ENCODE peak calls at places on chromosomes 2 and 18, in seven cellular contexts. One of them, this sample, is unnamed.
A peak's percentile ranks its signal among the peaks of the same experiment; 100 is the strongest.

GRCh38 chr2:226649871-226650660 is 149.6 kb downstream of the IRS1 start:
- DNase-seq in trophoblast cell: no peak
- DNase-seq in neuronal stem cell: peak; percentile 15
- DNase-seq in mesendoderm: peak; percentile 88
- DNase-seq in H1: peak; percentile 71
- DNase-seq in H9: peak; percentile 82
- DNase-seq in mesenchymal stem cell: peak; percentile 100
- DNase-seq in this sample: peak; percentile 98

GRCh38 chr2:188726561-188727247 is 247.5 kb upstream of the COL3A1 start:
- DNase-seq in neuronal stem cell: no peak
- DNase-seq in mesenchymal stem cell: no peak
- DNase-seq in trophoblast cell: no peak
- DNase-seq in H9: no peak
- DNase-seq in H1: no peak
- DNase-seq in mesendoderm: no peak
- DNase-seq in this sample: no peak

GRCh38 chr2:72921866-72922265 is 4.5 kb downstream of the EMX1 start:
- DNase-seq in neuronal stem cell: no peak
- DNase-seq in H1: no peak
- DNase-seq in mesenchymal stem cell: no peak
- DNase-seq in mesendoderm: no peak
- DNase-seq in H9: peak; percentile 10
- DNase-seq in trophoblast cell: no peak
- DNase-seq in this sample: no peak

GRCh38 chr18:76557026-76557575 is 62.1 kb upstream of the ZNF516 start:
- DNase-seq in H9: no peak
- DNase-seq in mesenchymal stem cell: peak; percentile 6
- DNase-seq in H1: no peak
- DNase-seq in mesendoderm: no peak
- DNase-seq in trophoblast cell: no peak
- DNase-seq in neuronal stem cell: no peak
- DNase-seq in this sample: peak; percentile 76

GRCh38 chr18:10872297-10872696 is 277.1 kb downstream of the PIEZO2 start:
- DNase-seq in trophoblast cell: no peak
- DNase-seq in H9: no peak
- DNase-seq in mesenchymal stem cell: no peak
- DNase-seq in H1: no peak
- DNase-seq in mesendoderm: no peak
- DNase-seq in neuronal stem cell: no peak
- DNase-seq in this sample: no peak

GRCh38 chr18:64119916-64120315 is 29.0 kb downstream of the LINC00305 start:
- DNase-seq in mesendoderm: no peak
- DNase-seq in H1: no peak
- DNase-seq in H9: no peak
- DNase-seq in mesenchymal stem cell: no peak
- DNase-seq in neuronal stem cell: no peak
- DNase-seq in trophoblast cell: peak; percentile 58
- DNase-seq in this sample: no peak

GRCh38 chr18:74724186-74724585 is 126.5 kb downstream of the ZNF407 start:
- DNase-seq in mesendoderm: no peak
- DNase-seq in neuronal stem cell: no peak
- DNase-seq in trophoblast cell: peak; percentile 80
- DNase-seq in H9: no peak
- DNase-seq in H1: no peak
- DNase-seq in mesenchymal stem cell: peak; percentile 41
- DNase-seq in this sample: peak; percentile 73

GRCh38 chr2:189829092-189829843 is 45.0 kb downstream of the PMS1 start:
- DNase-seq in trophoblast cell: no peak
- DNase-seq in mesenchymal stem cell: no peak
- DNase-seq in mesendoderm: no peak
- DNase-seq in H1: no peak
- DNase-seq in H9: no peak
- DNase-seq in neuronal stem cell: no peak
- DNase-seq in this sample: peak; percentile 43

GRCh38 chr2:7861910-7862702 is 819.8 kb upstream of the ID2 start:
- DNase-seq in H1: no peak
- DNase-seq in trophoblast cell: no peak
- DNase-seq in mesendoderm: no peak
- DNase-seq in neuronal stem cell: no peak
- DNase-seq in H9: no peak
- DNase-seq in mesenchymal stem cell: no peak
- DNase-seq in this sample: no peak

GRCh38 chr18:59388180-59388579 is 29.1 kb upstream of the LMAN1 start:
- DNase-seq in H1: no peak
- DNase-seq in neuronal stem cell: no peak
- DNase-seq in mesenchymal stem cell: peak; percentile 8
- DNase-seq in trophoblast cell: no peak
- DNase-seq in mesendoderm: no peak
- DNase-seq in H9: no peak
- DNase-seq in this sample: no peak

GRCh38 chr2:41127351-41127750 is 675.5 kb upstream of the SLC8A1 start:
- DNase-seq in neuronal stem cell: no peak
- DNase-seq in mesendoderm: no peak
- DNase-seq in H1: no peak
- DNase-seq in mesenchymal stem cell: no peak
- DNase-seq in H9: no peak
- DNase-seq in trophoblast cell: no peak
- DNase-seq in this sample: no peak

GRCh38 chr2:41129988-41130387 is 678.1 kb upstream of the SLC8A1 start:
- DNase-seq in mesendoderm: no peak
- DNase-seq in neuronal stem cell: no peak
- DNase-seq in H1: no peak
- DNase-seq in H9: no peak
- DNase-seq in trophoblast cell: no peak
- DNase-seq in mesenchymal stem cell: no peak
- DNase-seq in this sample: no peak
- H3K18ac ChIP-seq in mesendoderm: no peak overlapping the region
- H3K18ac ChIP-seq in neuronal stem cell: no peak overlapping the region
- H3K18ac ChIP-seq in H1: no peak overlapping the region
- H3K18ac ChIP-seq in H9: no peak overlapping the region
- H3K18ac ChIP-seq in trophoblast cell: no peak overlapping the region
- H3K18ac ChIP-seq in mesenchymal stem cell: no peak overlapping the region
- H3K18ac ChIP-seq in this sample: no peak overlapping the region

GRCh38 chr2:43241558-43241957 is 15.2 kb upstream of the ZFP36L2 start:
- DNase-seq in H1: no peak
- DNase-seq in mesenchymal stem cell: no peak
- DNase-seq in H9: no peak
- DNase-seq in mesendoderm: no peak
- DNase-seq in neuronal stem cell: no peak
- DNase-seq in trophoblast cell: no peak
- DNase-seq in this sample: no peak
- H3K18ac ChIP-seq in H1: no peak overlapping the region
- H3K18ac ChIP-seq in mesenchymal stem cell: no peak overlapping the region
- H3K18ac ChIP-seq in H9: no peak overlapping the region
- H3K18ac ChIP-seq in mesendoderm: no peak overlapping the region
- H3K18ac ChIP-seq in neuronal stem cell: no peak overlapping the region
- H3K18ac ChIP-seq in trophoblast cell: peak overlapping the region; percentile 49
- H3K18ac ChIP-seq in this sample: no peak overlapping the region

DNA sequence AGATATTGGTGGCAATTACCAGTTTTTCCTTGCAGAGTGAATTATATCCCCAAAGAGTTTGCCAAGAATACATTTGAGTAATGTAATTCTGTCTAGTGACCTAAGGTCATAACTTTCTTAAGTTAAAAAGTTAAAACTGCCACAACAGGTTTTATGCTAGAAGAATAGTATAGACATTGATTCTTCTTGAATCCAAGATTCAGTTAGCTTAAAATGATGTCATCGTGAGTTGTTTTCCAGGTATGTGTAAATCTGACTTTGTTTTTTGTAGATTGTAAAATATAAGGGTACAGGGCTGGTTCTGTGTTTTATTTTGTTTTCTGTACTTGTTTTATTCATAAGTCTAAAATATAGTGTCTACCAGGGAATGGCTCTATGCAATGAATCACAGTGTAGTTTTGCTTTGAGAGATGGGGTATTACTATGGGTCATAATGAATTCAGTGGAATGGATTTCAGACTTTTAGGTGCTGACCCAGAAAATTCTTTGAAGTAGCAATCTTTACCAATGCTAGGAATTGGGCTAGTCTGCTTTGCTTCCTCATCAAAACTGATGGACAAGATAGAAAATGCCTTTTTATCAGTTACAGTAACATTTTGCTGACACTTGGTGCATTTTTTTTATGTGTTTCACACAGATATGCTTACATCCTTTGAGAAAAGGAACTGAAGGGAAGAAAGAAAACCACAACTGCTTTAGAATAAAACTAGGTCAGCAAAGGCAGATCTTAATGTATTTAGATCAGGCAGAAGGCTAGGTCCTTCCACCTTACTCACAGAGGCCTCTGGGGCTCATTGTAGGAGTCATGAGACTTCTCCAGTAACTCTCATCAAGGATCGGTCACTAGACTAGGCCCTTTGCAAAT is 20.8 kb upstream of the MGAT5 start:
- DNase-seq in H9: no peak
- DNase-seq in H1: no peak
- DNase-seq in trophoblast cell: peak; percentile 65
- DNase-seq in mesendoderm: no peak
- DNase-seq in mesenchymal stem cell: peak; percentile 51
- DNase-seq in neuronal stem cell: no peak
- DNase-seq in this sample: peak; percentile 59
- H3K18ac ChIP-seq in H9: no peak overlapping the region
- H3K18ac ChIP-seq in H1: no peak overlapping the region
- H3K18ac ChIP-seq in trophoblast cell: no peak overlapping the region
- H3K18ac ChIP-seq in mesendoderm: no peak overlapping the region
- H3K18ac ChIP-seq in mesenchymal stem cell: no peak overlapping the region
- H3K18ac ChIP-seq in neuronal stem cell: no peak overlapping the region
- H3K18ac ChIP-seq in this sample: peak overlapping the region; percentile 91

GRCh38 chr2:225041210-225041870 is 928 bp downstream of the DOCK10 start:
- DNase-seq in mesendoderm: peak; percentile 11
- DNase-seq in H9: peak; percentile 38
- DNase-seq in trophoblast cell: peak; percentile 27
- DNase-seq in mesenchymal stem cell: peak; percentile 42
- DNase-seq in neuronal stem cell: no peak
- DNase-seq in H1: no peak
- DNase-seq in this sample: peak; percentile 62
- H3K18ac ChIP-seq in mesendoderm: no peak overlapping the region
- H3K18ac ChIP-seq in H9: no peak overlapping the region
- H3K18ac ChIP-seq in trophoblast cell: no peak overlapping the region
- H3K18ac ChIP-seq in mesenchymal stem cell: no peak overlapping the region
- H3K18ac ChIP-seq in neuronal stem cell: peak overlapping the region; percentile 86
- H3K18ac ChIP-seq in H1: no peak overlapping the region
- H3K18ac ChIP-seq in this sample: peak overlapping the region; percentile 21

GRCh38 chr2:25159947-25160346 is 8.4 kb downstream of the POMC start:
- DNase-seq in mesenchymal stem cell: peak; percentile 48
- DNase-seq in mesendoderm: peak; percentile 92
- DNase-seq in neuronal stem cell: no peak
- DNase-seq in H1: no peak
- DNase-seq in trophoblast cell: peak; percentile 77
- DNase-seq in H9: peak; percentile 77
- DNase-seq in this sample: peak; percentile 18
- H3K18ac ChIP-seq in mesenchymal stem cell: no peak overlapping the region
- H3K18ac ChIP-seq in mesendoderm: no peak overlapping the region
- H3K18ac ChIP-seq in neuronal stem cell: no peak overlapping the region
- H3K18ac ChIP-seq in H1: no peak overlapping the region
- H3K18ac ChIP-seq in trophoblast cell: no peak overlapping the region
- H3K18ac ChIP-seq in H9: no peak overlapping the region
- H3K18ac ChIP-seq in this sample: no peak overlapping the region